ENCODE peak calls at places on chromosomes 12 and 14, in nine cellular contexts. One of them, this sample, is unnamed.

GRCh38 chr14:64918216-64918615 is 4.0 kb downstream of the CHURC1 start:
- DNase-seq in stimulated activated CD4-positive, alpha-beta T cell treated with anti-CD3 and anti-CD28 coated beads, Interleukin-4, amount 100 ng/mL, for 48 hours: no peak
- DNase-seq in transverse colon: no peak
- DNase-seq in ELR: no peak
- DNase-seq in lower lobe of right lung: no peak
- DNase-seq in HT1080: no peak
- DNase-seq in left lung: no peak
- DNase-seq in fibroblast of mammary gland: no peak
- DNase-seq in lower leg skin: no peak
- DNase-seq in this sample: no peak

GRCh38 chr12:25648460-25648859 is 95.4 kb upstream of the LMNTD1 start:
- DNase-seq in stimulated activated CD4-positive, alpha-beta T cell treated with anti-CD3 and anti-CD28 coated beads, Interleukin-4, amount 100 ng/mL, for 48 hours: no peak
- DNase-seq in transverse colon: peak
- DNase-seq in ELR: peak
- DNase-seq in lower lobe of right lung: peak
- DNase-seq in HT1080: peak
- DNase-seq in left lung: no peak
- DNase-seq in fibroblast of mammary gland: peak
- DNase-seq in lower leg skin: no peak
- DNase-seq in this sample: peak

GRCh38 chr14:41257476-41257875 is 349.2 kb upstream of the LRFN5 start:
- DNase-seq in stimulated activated CD4-positive, alpha-beta T cell treated with anti-CD3 and anti-CD28 coated beads, Interleukin-4, amount 100 ng/mL, for 48 hours: no peak
- DNase-seq in transverse colon: no peak
- DNase-seq in ELR: no peak
- DNase-seq in lower lobe of right lung: no peak
- DNase-seq in HT1080: no peak
- DNase-seq in left lung: no peak
- DNase-seq in fibroblast of mammary gland: no peak
- DNase-seq in lower leg skin: no peak
- DNase-seq in this sample: no peak

GRCh38 chr12:45975506-45975905 is 14.9 kb downstream of the SCAF11 start:
- DNase-seq in stimulated activated CD4-positive, alpha-beta T cell treated with anti-CD3 and anti-CD28 coated beads, Interleukin-4, amount 100 ng/mL, for 48 hours: no peak
- DNase-seq in transverse colon: no peak
- DNase-seq in ELR: no peak
- DNase-seq in lower lobe of right lung: no peak
- DNase-seq in HT1080: no peak
- DNase-seq in left lung: no peak
- DNase-seq in fibroblast of mammary gland: no peak
- DNase-seq in lower leg skin: no peak
- DNase-seq in this sample: no peak

GRCh38 chr12:28164644-28165313 is 25.5 kb upstream of the CCDC91 start:
- DNase-seq in stimulated activated CD4-positive, alpha-beta T cell treated with anti-CD3 and anti-CD28 coated beads, Interleukin-4, amount 100 ng/mL, for 48 hours: no peak
- DNase-seq in transverse colon: peak
- DNase-seq in ELR: no peak
- DNase-seq in lower lobe of right lung: no peak
- DNase-seq in HT1080: no peak
- DNase-seq in left lung: no peak
- DNase-seq in fibroblast of mammary gland: peak
- DNase-seq in lower leg skin: no peak
- DNase-seq in this sample: no peak

GRCh38 chr12:93300611-93301021 is 77.1 kb upstream of the NUDT4 start:
- DNase-seq in stimulated activated CD4-positive, alpha-beta T cell treated with anti-CD3 and anti-CD28 coated beads, Interleukin-4, amount 100 ng/mL, for 48 hours: no peak
- DNase-seq in transverse colon: no peak
- DNase-seq in ELR: no peak
- DNase-seq in lower lobe of right lung: no peak
- DNase-seq in HT1080: no peak
- DNase-seq in left lung: no peak
- DNase-seq in fibroblast of mammary gland: no peak
- DNase-seq in lower leg skin: no peak
- DNase-seq in this sample: no peak

GRCh38 chr12:130419116-130419515 is 81.4 kb downstream of the PIWIL1 start:
- DNase-seq in stimulated activated CD4-positive, alpha-beta T cell treated with anti-CD3 and anti-CD28 coated beads, Interleukin-4, amount 100 ng/mL, for 48 hours: no peak
- DNase-seq in transverse colon: no peak
- DNase-seq in ELR: no peak
- DNase-seq in lower lobe of right lung: no peak
- DNase-seq in HT1080: no peak
- DNase-seq in left lung: no peak
- DNase-seq in fibroblast of mammary gland: no peak
- DNase-seq in lower leg skin: peak
- DNase-seq in this sample: no peak

GRCh38 chr14:22847661-22848341 is 11.4 kb downstream of the MMP14 start:
- DNase-seq in stimulated activated CD4-positive, alpha-beta T cell treated with anti-CD3 and anti-CD28 coated beads, Interleukin-4, amount 100 ng/mL, for 48 hours: no peak
- DNase-seq in transverse colon: no peak
- DNase-seq in ELR: peak
- DNase-seq in lower lobe of right lung: peak
- DNase-seq in HT1080: peak
- DNase-seq in left lung: no peak
- DNase-seq in fibroblast of mammary gland: peak
- DNase-seq in lower leg skin: peak
- DNase-seq in this sample: no peak

GRCh38 chr14:50452285-50452684 is 55.6 kb upstream of the CDKL1 start:
- DNase-seq in stimulated activated CD4-positive, alpha-beta T cell treated with anti-CD3 and anti-CD28 coated beads, Interleukin-4, amount 100 ng/mL, for 48 hours: no peak
- DNase-seq in transverse colon: no peak
- DNase-seq in ELR: no peak
- DNase-seq in lower lobe of right lung: no peak
- DNase-seq in HT1080: no peak
- DNase-seq in left lung: no peak
- DNase-seq in fibroblast of mammary gland: peak
- DNase-seq in lower leg skin: no peak
- DNase-seq in this sample: no peak

GRCh38 chr14:104404922-104405321 is 174.6 kb upstream of the C14orf180 start:
- DNase-seq in stimulated activated CD4-positive, alpha-beta T cell treated with anti-CD3 and anti-CD28 coated beads, Interleukin-4, amount 100 ng/mL, for 48 hours: no peak
- DNase-seq in transverse colon: no peak
- DNase-seq in ELR: no peak
- DNase-seq in lower lobe of right lung: no peak
- DNase-seq in HT1080: no peak
- DNase-seq in left lung: no peak
- DNase-seq in fibroblast of mammary gland: no peak
- DNase-seq in lower leg skin: peak
- DNase-seq in this sample: no peak

GRCh38 chr12:118102070-118102469 is 1.7 kb downstream of the VSIG10 start:
- DNase-seq in stimulated activated CD4-positive, alpha-beta T cell treated with anti-CD3 and anti-CD28 coated beads, Interleukin-4, amount 100 ng/mL, for 48 hours: no peak
- DNase-seq in transverse colon: peak
- DNase-seq in ELR: peak
- DNase-seq in lower lobe of right lung: no peak
- DNase-seq in HT1080: peak
- DNase-seq in left lung: no peak
- DNase-seq in fibroblast of mammary gland: no peak
- DNase-seq in lower leg skin: no peak
- DNase-seq in this sample: no peak

GRCh38 chr14:21652209-21652808 is 1.3 kb upstream of the OR4E2 start:
- DNase-seq in stimulated activated CD4-positive, alpha-beta T cell treated with anti-CD3 and anti-CD28 coated beads, Interleukin-4, amount 100 ng/mL, for 48 hours: no peak
- DNase-seq in transverse colon: peak
- DNase-seq in ELR: no peak
- DNase-seq in lower lobe of right lung: no peak
- DNase-seq in HT1080: no peak
- DNase-seq in left lung: no peak
- DNase-seq in fibroblast of mammary gland: no peak
- DNase-seq in lower leg skin: no peak
- DNase-seq in this sample: no peak

GRCh38 chr12:13251496-13251895 is 55.0 kb downstream of the EMP1 start:
- DNase-seq in stimulated activated CD4-positive, alpha-beta T cell treated with anti-CD3 and anti-CD28 coated beads, Interleukin-4, amount 100 ng/mL, for 48 hours: no peak
- DNase-seq in transverse colon: peak
- DNase-seq in ELR: no peak
- DNase-seq in lower lobe of right lung: no peak
- DNase-seq in HT1080: no peak
- DNase-seq in left lung: no peak
- DNase-seq in fibroblast of mammary gland: no peak
- DNase-seq in lower leg skin: no peak
- DNase-seq in this sample: no peak

This sample was measured in mucosa of descending colon.